ENCODE peak calls at places on chromosome X, in ten cellular contexts. G, L, N, H, J, Q, Z, M, S and U are unnamed samples.

GRCh38 chrX:39875834-39876625 is 221.7 kb downstream of the BCOR start:
- DNase-seq in G (no peak), L (no peak), N (no peak), H (no peak), J (no peak), Q (no peak), Z (no peak), M (no peak), S (no peak), U (no peak)

GRCh38 chrX:131577433-131577832 is 33.6 kb downstream of the OR13H1 start:
- DNase-seq in G (no peak), L (no peak), N (no peak), H (no peak), J (no peak), Q (no peak), Z (no peak), M (no peak), S (no peak), U (no peak)

GRCh38 chrX:23656684-23657083 is 10.6 kb upstream of the PRDX4 start:
- DNase-seq in G (no peak), L (no peak), N (no peak), H (peak; percentile 45), J (no peak), Q (no peak), Z (no peak), M (no peak), S (no peak), U (no peak)

GRCh38 chrX:47643926-47644325 is 6.4 kb downstream of the ELK1 start:
- DNase-seq in G (no peak), L (no peak), N (no peak), H (peak; percentile 21), J (no peak), Q (no peak), Z (no peak), M (no peak), S (no peak), U (no peak)

GRCh38 chrX:26032141-26032917 is 105.8 kb upstream of the MAGEB18 start:
- DNase-seq in G (no peak), L (no peak), N (no peak), H (peak; percentile 0), J (no peak), Q (no peak), Z (no peak), M (no peak), S (no peak), U (no peak)

GRCh38 chrX:115408736-115409390 is 119.3 kb downstream of the LUZP4 start:
- DNase-seq in G (no peak), L (no peak), N (no peak), H (peak; percentile 70), J (no peak), Q (no peak), Z (no peak), M (no peak), S (no peak), U (no peak)

GRCh38 chrX:150775569-150776350 is 82.6 kb downstream of the MTMR1 start:
- DNase-seq in G (peak; percentile 32), L (no peak), N (no peak), H (no peak), J (no peak), Q (no peak), Z (no peak), M (no peak), S (no peak), U (no peak)

GRCh38 chrX:106999002-106999975 is 723 bp downstream of the MORC4 start:
- DNase-seq in G (peak; percentile 70), L (peak; percentile 52), N (peak; percentile 69), H (peak; percentile 56), J (peak; percentile 25), Q (peak; percentile 59), Z (peak; percentile 64), M (peak; percentile 33), S (no peak), U (peak; percentile 66)

GRCh38 chrX:75226280-75226679 is 47.6 kb upstream of the UPRT start:
- DNase-seq in G (no peak), L (no peak), N (no peak), H (no peak), J (no peak), Q (no peak), Z (no peak), M (no peak), S (no peak), U (no peak)

GRCh38 chrX:104183685-104184084 is 17.4 kb downstream of the FAM199X start:
- DNase-seq in G (no peak), L (no peak), N (no peak), H (no peak), J (no peak), Q (no peak), Z (no peak), M (no peak), S (no peak), U (no peak)

GRCh38 chrX:96474357-96475125 is 210.1 kb upstream of the DIAPH2 start:
- DNase-seq in G (no peak), L (no peak), N (no peak), H (no peak), J (no peak), Q (peak; percentile 24), Z (no peak), M (no peak), S (no peak), U (no peak)

GRCh38 chrX:107829880-107830279 is 4.2 kb downstream of the MID2 start:
- DNase-seq in G (no peak), L (no peak), N (no peak), H (no peak), J (no peak), Q (no peak), Z (no peak), M (no peak), S (no peak), U (no peak)

GRCh38 chrX:11499076-11500044 is 166.4 kb downstream of the ARHGAP6 start:
- DNase-seq in G (no peak), L (no peak), N (no peak), H (peak; percentile 81), J (no peak), Q (no peak), Z (no peak), M (no peak), S (no peak), U (no peak)

GRCh38 chrX:52271212-52271611 is 86.5 kb downstream of the MAGED4 start:
- DNase-seq in G (peak; percentile 69), L (no peak), N (no peak), H (no peak), J (no peak), Q (no peak), Z (no peak), M (no peak), S (no peak), U (no peak)

GRCh38 chrX:8358302-8358701 is 106.3 kb upstream of the VCX3B start:
- DNase-seq in G (no peak), L (no peak), N (no peak), H (no peak), J (no peak), Q (no peak), Z (no peak), M (no peak), S (no peak), U (no peak)

GRCh38 chrX:120560842-120561633 is at the start of gene CUL4B:
- DNase-seq in G (peak; percentile 96), L (peak; percentile 93), N (peak; percentile 95), H (peak; percentile 94), J (peak; percentile 79), Q (peak; percentile 90), Z (peak; percentile 96), M (peak; percentile 93), S (peak; percentile 97), U (peak; percentile 91)
- TF ChIP-seq CTCF in G (no peak), L (no peak), N (no peak), H (no peak), J (no peak), Q (no peak), Z (no peak), M (no peak), S (no peak), U (no peak)

GRCh38 chrX:143206961-143207360 is 181.2 kb downstream of the SPANXN4 start:
- DNase-seq in G (no peak), L (no peak), N (no peak), H (no peak), J (no peak), Q (no peak), Z (no peak), M (no peak), S (no peak), U (no peak)
- H3K4me3 ChIP-seq in G (no peak overlapping the region), L (no peak overlapping the region), N (no peak overlapping the region), H (no peak overlapping the region), J (no peak overlapping the region), Q (no peak overlapping the region), Z (no peak overlapping the region), M (no peak overlapping the region), S (no peak overlapping the region), U (no peak overlapping the region)

DNA sequence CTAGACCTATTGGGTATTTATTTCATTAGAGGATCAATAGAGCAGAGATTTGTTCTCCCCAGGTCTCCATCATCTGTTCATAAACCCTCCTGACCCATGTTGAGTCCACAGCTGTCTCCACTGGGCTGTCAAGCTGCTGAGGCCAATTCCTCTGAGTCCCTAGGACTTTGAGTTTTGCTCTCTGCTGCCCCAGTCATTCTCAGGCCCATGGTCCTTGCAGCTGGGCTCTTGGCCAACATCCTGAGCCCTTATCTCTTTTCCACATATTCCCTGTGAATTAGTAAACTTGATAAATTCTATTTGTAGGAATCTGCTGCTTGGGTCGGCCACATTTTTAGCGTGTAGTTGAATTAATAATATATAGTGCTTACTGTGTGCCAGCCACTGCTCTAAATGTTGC is 41.9 kb downstream of the FHL1 start:
- DNase-seq in G (no peak), L (no peak), N (no peak), H (peak; percentile 27), J (no peak), Q (peak; percentile 24), Z (no peak), M (no peak), S (no peak), U (peak; percentile 71)
- H3K27ac ChIP-seq in G (no peak overlapping the region), L (peak overlapping the region; percentile 79), N (no peak overlapping the region), H (no peak overlapping the region), J (no peak overlapping the region), Q (no peak overlapping the region), Z (peak overlapping the region; percentile 37), M (no peak overlapping the region), S (peak overlapping the region; percentile 51), U (peak overlapping the region; percentile 44)

GRCh38 chrX:43566170-43566569 is 89.9 kb upstream of the MAOA start:
- DNase-seq in G (no peak), L (no peak), N (no peak), H (no peak), J (no peak), Q (no peak), Z (no peak), M (no peak), S (no peak), U (no peak)

GRCh38 chrX:43560247-43560946 is 95.7 kb upstream of the MAOA start:
- DNase-seq in G (no peak), L (peak; percentile 26), N (no peak), H (no peak), J (no peak), Q (no peak), Z (no peak), M (no peak), S (no peak), U (no peak)

GRCh38 chrX:43559643-43560042 is 96.5 kb upstream of the MAOA start:
- DNase-seq in G (peak; percentile 91), L (peak; percentile 65), N (no peak), H (peak; percentile 9), J (peak; percentile 10), Q (peak; percentile 46), Z (peak; percentile 66), M (peak; percentile 15), S (no peak), U (no peak)

GRCh38 chrX:43562372-43562771 is 93.7 kb upstream of the MAOA start:
- DNase-seq in G (no peak), L (no peak), N (no peak), H (no peak), J (no peak), Q (no peak), Z (no peak), M (no peak), S (no peak), U (no peak)

GRCh38 chrX:43564953-43565352 is 91.1 kb upstream of the MAOA start:
- DNase-seq in G (no peak), L (no peak), N (no peak), H (no peak), J (no peak), Q (no peak), Z (no peak), M (no peak), S (no peak), U (no peak)
- TF ChIP-seq CTCF in G (peak; percentile 18), L (no peak), N (no peak), H (no peak), J (no peak), Q (peak; percentile 37), Z (no peak), M (no peak), S (no peak), U (no peak)